ENCODE peak calls at places on chromosomes 6 and 20, in ten cellular contexts. N, B, X, T, W, Z, F, D, Y and C are unnamed samples.

GRCh38 chr20:10427060-10427692 is 6.8 kb downstream of the MKKS start:
- DNase-seq in W (peak; percentile 74), Y (no peak), B (peak; percentile 47), T (peak; percentile 55), F (peak; percentile 51), X (peak; percentile 74), N (peak; percentile 65), Z (peak; percentile 75), D (peak; percentile 67), C (peak; percentile 36)

GRCh38 chr20:53716385-53716784 is 122.7 kb upstream of the ZNF217 start:
- DNase-seq in B (no peak), X (no peak), N (no peak), Y (no peak), T (no peak), D (no peak), F (no peak), W (no peak), Z (no peak), C (no peak)

GRCh38 chr6:154429711-154430110 is 73.1 kb upstream of the IPCEF1 start:
- DNase-seq in N (no peak), F (no peak), T (no peak), Z (no peak), D (no peak), X (no peak), B (no peak), W (no peak), Y (no peak), C (peak; percentile 56)

GRCh38 chr6:134750669-134751068 is 199.2 kb downstream of the ALDH8A1 start:
- DNase-seq in B (no peak), Y (no peak), X (no peak), Z (no peak), D (no peak), N (peak; percentile 54), T (no peak), W (peak; percentile 48), F (no peak), C (no peak)

GRCh38 chr6:17474289-17474688 is 80.9 kb downstream of the CAP2 start:
- DNase-seq in Y (no peak), X (no peak), F (no peak), D (no peak), T (no peak), W (no peak), Z (no peak), B (no peak), N (no peak), C (no peak)

GRCh38 chr6:54307412-54308036 is 717 bp upstream of the TINAG start:
- DNase-seq in D (no peak), B (peak; percentile 45), Y (no peak), N (no peak), F (no peak), X (no peak), W (no peak), T (no peak), Z (no peak), C (no peak)

GRCh38 chr6:168527451-168528210 is 86.6 kb downstream of the SMOC2 start:
- DNase-seq in X (no peak), W (no peak), B (no peak), F (no peak), Z (no peak), N (peak; percentile 72), T (no peak), D (no peak), Y (no peak), C (no peak)

GRCh38 chr6:108497883-108498282 is 62.8 kb upstream of the FOXO3 start:
- DNase-seq in W (peak; percentile 35), Z (peak; percentile 86), Y (no peak), B (peak; percentile 29), N (peak; percentile 29), X (peak; percentile 86), T (no peak), D (no peak), F (no peak), C (peak; percentile 50)

GRCh38 chr6:52594216-52594615 is 17.4 kb upstream of the TRAM2 start:
- DNase-seq in W (no peak), T (no peak), F (no peak), N (no peak), D (no peak), B (no peak), Y (no peak), X (no peak), Z (no peak), C (peak; percentile 84)

GRCh38 chr6:52588087-52588709 is 11.3 kb upstream of the TRAM2 start:
- DNase-seq in X (no peak), F (no peak), Z (no peak), W (no peak), Y (no peak), D (no peak), T (no peak), N (no peak), B (no peak), C (no peak)

GRCh38 chr6:52591832-52592231 is 15.0 kb upstream of the TRAM2 start:
- DNase-seq in X (no peak), F (no peak), N (no peak), D (no peak), Z (no peak), W (no peak), T (no peak), B (no peak), Y (no peak), C (no peak)

GRCh38 chr6:52588710-52589091 is 11.8 kb upstream of the TRAM2 start:
- DNase-seq in W (no peak), Z (no peak), B (no peak), Y (no peak), F (no peak), N (no peak), D (no peak), T (no peak), X (no peak), C (no peak)

DNA sequence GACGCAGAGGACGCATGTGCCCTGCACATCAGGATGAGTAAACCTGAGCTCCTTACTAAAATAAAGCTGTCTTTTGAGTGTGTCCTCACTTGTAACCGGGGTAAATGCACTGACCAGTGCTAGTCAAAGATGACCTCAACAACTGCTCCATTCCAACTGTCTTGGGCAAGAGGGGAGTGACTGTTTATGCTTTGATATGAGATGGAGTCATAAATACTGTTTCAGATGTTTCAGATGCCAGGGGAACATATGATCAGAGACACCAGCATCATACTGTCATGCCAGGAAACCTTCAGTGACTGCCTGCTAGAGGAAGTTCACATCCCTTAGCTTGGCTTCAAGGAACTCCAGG is 13.8 kb upstream of the TRAM2 start:
- DNase-seq in T (no peak), Y (no peak), F (no peak), B (no peak), N (peak; percentile 57), W (peak; percentile 83), X (no peak), Z (no peak), D (no peak), C (no peak)
- TF ChIP-seq CTCF in T (no peak), Y (no peak), F (no peak), B (no peak), N (no peak), W (no peak), X (no peak), Z (no peak), D (no peak), C (no peak)

GRCh38 chr6:111871207-111871606 is 2.0 kb downstream of the FYN start:
- DNase-seq in D (no peak), F (peak; percentile 43), T (no peak), B (no peak), W (no peak), Z (no peak), X (no peak), Y (no peak), N (no peak), C (no peak)

GRCh38 chr6:111871725-111872520 is 1.3 kb downstream of the FYN start:
- DNase-seq in Y (no peak), W (peak; percentile 30), N (peak; percentile 34), T (peak; percentile 37), F (peak; percentile 38), Z (peak; percentile 82), B (peak; percentile 38), X (peak; percentile 70), D (no peak), C (peak; percentile 36)

GRCh38 chr6:111874030-111874425 is 776 bp upstream of the FYN start:
- DNase-seq in F (peak; percentile 62), D (no peak), B (no peak), N (peak; percentile 35), T (peak; percentile 42), Y (no peak), X (peak; percentile 47), Z (no peak), W (peak; percentile 20), C (no peak)

GRCh38 chr6:111872521-111873177 is 603 bp downstream of the FYN start:
- DNase-seq in F (peak; percentile 59), D (peak; percentile 46), X (no peak), B (no peak), Y (peak; percentile 78), W (peak; percentile 30), N (peak; percentile 25), Z (peak; percentile 81), T (peak; percentile 71), C (peak; percentile 27)

DNA sequence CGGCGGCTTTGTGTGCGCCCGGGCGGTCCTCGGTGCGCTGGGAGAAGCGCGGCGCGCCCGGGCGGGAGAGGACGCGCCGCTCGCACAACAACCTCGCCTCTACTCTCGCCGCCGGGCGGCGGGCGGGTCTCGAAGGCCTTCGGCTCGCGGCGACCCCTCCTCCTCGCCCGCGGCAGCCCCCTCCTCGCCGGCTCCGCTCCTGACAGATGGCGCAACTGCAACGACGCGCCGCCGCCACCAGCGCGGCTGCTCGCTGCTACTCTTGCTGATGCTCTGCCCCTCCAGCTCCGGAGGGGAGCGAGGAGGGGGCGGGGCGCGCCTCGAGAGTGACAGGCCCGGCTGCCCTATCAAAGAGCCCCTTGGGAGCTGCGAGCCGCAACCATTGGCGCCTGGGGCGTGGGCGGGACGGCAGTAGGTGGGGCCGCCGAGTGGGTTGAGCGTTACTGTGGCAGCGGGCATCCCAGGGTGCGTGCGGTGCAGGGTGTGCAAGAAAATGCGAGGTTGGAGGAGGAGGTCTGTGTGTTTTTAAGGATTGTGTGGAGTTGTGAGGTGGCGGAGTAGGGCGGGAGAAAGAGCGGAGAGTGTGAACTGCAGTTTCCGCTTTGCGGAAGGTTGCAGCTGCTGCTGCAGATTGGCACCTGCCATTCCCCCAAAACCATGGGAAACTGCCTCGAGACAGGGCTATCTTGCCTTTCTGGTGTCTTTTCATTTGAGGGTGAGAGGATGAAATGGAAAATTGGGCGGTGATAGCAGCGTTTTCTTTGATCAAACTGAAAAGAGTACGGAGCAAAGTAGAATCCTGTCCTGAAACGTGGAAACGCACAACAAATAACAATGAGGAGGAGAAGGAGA is at the start of gene FYN:
- DNase-seq in W (peak; percentile 92), Z (peak; percentile 99), N (peak; percentile 95), Y (peak; percentile 99), D (peak; percentile 97), T (peak; percentile 98), B (peak; percentile 96), F (peak; percentile 99), X (peak; percentile 99), C (peak; percentile 98)
- H3K27ac ChIP-seq in W (peak within 1 kb of the TSS; percentile 64), Z (peak within 1 kb of the TSS; percentile 91), N (peak within 1 kb of the TSS; percentile 61), Y (peak within 1 kb of the TSS; percentile 96), D (peak within 1 kb of the TSS; percentile 78), T (peak within 1 kb of the TSS; percentile 95), B (peak within 1 kb of the TSS; percentile 31), F (peak within 1 kb of the TSS; percentile 86), X (peak within 1 kb of the TSS; percentile 77), C (peak within 1 kb of the TSS; percentile 66)

GRCh38 chr6:26526928-26527327 is 11.2 kb upstream of the HMGN4 start:
- DNase-seq in F (no peak), T (no peak), Y (no peak), B (no peak), D (no peak), Z (no peak), X (no peak), W (no peak), N (no peak), C (no peak)
- H3K4me3 ChIP-seq in F (no peak overlapping the region), T (no peak overlapping the region), Y (no peak overlapping the region), B (no peak overlapping the region), D (no peak overlapping the region), Z (no peak overlapping the region), X (no peak overlapping the region), W (no peak overlapping the region), N (no peak overlapping the region), C (no peak overlapping the region)

DNA sequence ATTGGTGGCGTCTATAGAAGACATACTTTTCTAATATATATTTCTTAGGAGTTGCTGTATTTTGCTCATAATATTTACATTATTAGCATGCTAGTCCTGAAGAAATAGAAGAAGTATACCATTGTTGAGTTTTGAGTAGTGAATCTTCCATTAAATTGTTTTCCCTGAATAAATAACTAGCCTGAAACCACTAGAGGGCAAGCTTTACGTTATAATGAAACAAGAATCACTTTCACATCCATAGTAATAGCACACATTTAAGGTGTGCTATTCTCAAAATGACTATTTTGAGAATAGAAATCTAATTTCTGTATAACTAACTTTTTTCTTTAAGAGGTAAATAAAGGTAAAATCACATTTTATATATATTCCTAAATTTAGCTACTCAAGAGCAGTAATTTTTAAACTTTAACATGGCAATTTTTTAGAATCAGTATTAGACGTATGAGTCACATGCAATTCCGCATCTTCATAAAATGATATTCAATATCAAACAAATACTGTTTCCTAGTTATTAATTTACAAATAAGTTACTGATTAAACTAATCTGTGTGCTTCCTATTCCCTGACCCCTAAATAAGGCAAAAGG is 213.2 kb upstream of the MANEA start:
- DNase-seq in Z (no peak), T (no peak), D (no peak), W (peak; percentile 10), Y (no peak), B (no peak), X (peak; percentile 69), F (no peak), N (peak; percentile 2), C (no peak)
- TF ChIP-seq CTCF in Z (peak; percentile 79), T (no peak), D (peak; percentile 20), W (peak; percentile 48), Y (no peak), B (peak; percentile 44), X (peak; percentile 75), F (no peak), N (peak; percentile 38), C (peak; percentile 6)